ENCODE peak calls at places on chromosome X, in five cellular contexts. Y, U, L, C and G are unnamed samples.
A peak's percentile ranks its signal among the peaks of the same experiment; 100 is the strongest.

GRCh38 chrX:19756577-19757131 is 130.7 kb downstream of the SH3KBP1 start:
- DNase-seq in Y (no peak), U (no peak), L (no peak), C (no peak), G (no peak)

GRCh38 chrX:97895751-97896150 is 1012.0 kb downstream of the RPA4 start:
- DNase-seq in Y (peak; percentile 61), U (no peak), L (no peak), C (no peak), G (peak; percentile 34)

GRCh38 chrX:64975491-64975890 is 759 bp downstream of the ZC4H2 start:
- DNase-seq in Y (no peak), U (no peak), L (no peak), C (peak; percentile 66), G (peak; percentile 58)

GRCh38 chrX:68940601-68941000 is 111.8 kb downstream of the EFNB1 start:
- DNase-seq in Y (no peak), U (no peak), L (no peak), C (no peak), G (no peak)

GRCh38 chrX:76821276-76821675 is 393.8 kb downstream of the MAGEE1 start:
- DNase-seq in Y (no peak), U (no peak), L (no peak), C (no peak), G (no peak)

GRCh38 chrX:1597345-1598020 is 6.1 kb downstream of the AKAP17A start:
- DNase-seq in Y (no peak), U (no peak), L (no peak), C (peak; percentile 32), G (no peak)

GRCh38 chrX:37986893-37987292 is 19.5 kb upstream of the SYTL5 start:
- DNase-seq in Y (peak; percentile 40), U (no peak), L (no peak), C (no peak), G (peak; percentile 46)

GRCh38 chrX:82813671-82814078 is 694.4 kb upstream of the POU3F4 start:
- DNase-seq in Y (peak; percentile 21), U (peak; percentile 36), L (no peak), C (no peak), G (peak; percentile 0)

GRCh38 chrX:13323241-13323640 is 3.4 kb upstream of the ATXN3L start:
- DNase-seq in Y (no peak), U (no peak), L (no peak), C (no peak), G (no peak)

GRCh38 chrX:318068-318738 is 393 bp downstream of the GTPBP6 start:
- DNase-seq in Y (peak; percentile 98), U (peak; percentile 93), L (peak; percentile 96), C (peak; percentile 98), G (peak; percentile 100)

GRCh38 chrX:132414404-132414803 is 74.4 kb downstream of the MBNL3 start:
- DNase-seq in Y (no peak), U (no peak), L (no peak), C (no peak), G (no peak)

GRCh38 chrX:132412208-132412607 is 76.6 kb downstream of the MBNL3 start:
- DNase-seq in Y (no peak), U (no peak), L (peak; percentile 37), C (no peak), G (no peak)

GRCh38 chrX:132413459-132413858 is 75.4 kb downstream of the MBNL3 start:
- DNase-seq in Y (no peak), U (no peak), L (peak; percentile 13), C (peak; percentile 73), G (no peak)

GRCh38 chrX:132409780-132410556 is 78.9 kb downstream of the MBNL3 start:
- DNase-seq in Y (no peak), U (no peak), L (no peak), C (no peak), G (no peak)

GRCh38 chrX:132411310-132411977 is 77.4 kb downstream of the MBNL3 start:
- DNase-seq in Y (no peak), U (no peak), L (no peak), C (no peak), G (no peak)
- H3K4me3 ChIP-seq in Y (no peak overlapping the region), U (no peak overlapping the region), L (no peak overlapping the region), C (peak overlapping the region; percentile 16), G (no peak overlapping the region)

DNA sequence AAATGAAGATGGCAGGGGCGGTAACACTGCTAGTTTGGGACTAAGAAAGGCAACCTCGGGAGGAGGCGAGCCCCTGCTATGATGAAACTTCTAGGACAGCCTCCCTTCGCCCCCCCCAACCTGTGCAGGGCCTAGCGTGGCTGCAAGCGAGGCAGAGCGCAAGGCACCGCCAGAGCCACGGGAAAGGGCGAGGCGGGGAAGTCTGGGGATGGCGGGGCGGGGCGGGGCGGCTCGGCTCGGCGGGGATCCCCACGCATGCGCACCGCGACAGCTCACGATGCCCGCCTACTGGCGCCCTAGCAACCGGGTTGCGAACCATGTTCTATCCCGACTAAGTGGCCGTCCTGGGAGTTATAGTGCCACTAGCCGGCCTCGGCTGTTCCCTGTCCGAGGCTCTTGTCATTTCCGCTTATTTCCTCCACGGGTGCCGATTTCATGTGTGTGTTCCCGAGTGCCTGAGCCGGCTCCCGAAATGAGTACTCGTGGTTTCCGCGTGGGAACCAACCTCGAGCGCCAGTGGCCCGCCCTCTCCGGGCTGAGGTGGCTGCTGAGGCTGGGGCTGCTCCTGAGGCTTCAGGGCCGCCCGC is 28.7 kb upstream of the RBMX start:
- DNase-seq in Y (peak; percentile 81), U (peak; percentile 32), L (no peak), C (peak; percentile 78), G (peak; percentile 86)
- H3K4me3 ChIP-seq in Y (peak overlapping the region; percentile 73), U (peak overlapping the region; percentile 68), L (peak overlapping the region; percentile 90), C (peak overlapping the region; percentile 38), G (peak overlapping the region; percentile 88)

DNA sequence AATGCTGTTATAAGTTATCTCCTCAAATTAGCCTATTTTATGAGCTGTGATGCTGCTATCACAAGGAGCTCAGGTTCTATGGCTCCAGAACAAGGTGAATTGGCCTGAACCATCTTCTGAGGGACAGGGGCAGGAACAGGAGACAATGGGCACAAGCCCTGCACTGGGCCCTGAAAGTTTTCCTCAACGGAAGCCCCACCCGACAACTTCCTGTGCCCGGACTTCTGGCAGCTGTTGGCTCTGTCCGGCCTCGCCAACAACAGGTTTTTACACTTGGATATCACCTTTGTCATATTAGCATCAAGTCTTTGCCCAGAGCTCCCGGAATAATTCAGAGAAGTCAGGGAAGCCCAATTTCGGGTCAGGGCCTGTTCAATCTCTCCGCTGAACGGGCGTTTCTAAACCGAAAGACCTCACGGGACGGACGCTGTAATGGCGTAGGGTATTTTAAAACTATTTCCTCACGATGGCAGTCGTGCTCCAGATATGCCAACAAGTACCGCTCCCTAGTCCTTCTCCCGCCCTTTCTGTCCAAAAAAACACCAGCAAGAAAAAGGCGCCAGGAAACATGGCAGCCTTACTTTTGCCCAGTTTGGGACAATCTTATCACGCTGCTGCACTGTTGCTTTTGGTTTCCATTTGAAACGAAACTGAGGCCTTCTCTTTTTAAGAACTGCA is 201.0 kb upstream of the STK26 start:
- DNase-seq in Y (no peak), U (no peak), L (no peak), C (peak; percentile 65), G (peak; percentile 87)
- H3K4me3 ChIP-seq in Y (no peak overlapping the region), U (no peak overlapping the region), L (no peak overlapping the region), C (peak overlapping the region; percentile 29), G (peak overlapping the region; percentile 79)

GRCh38 chrX:78327370-78328048 is at the start of gene CYSLTR1:
- DNase-seq in Y (no peak), U (no peak), L (no peak), C (no peak), G (no peak)

GRCh38 chrX:78330068-78330467 is 2.7 kb upstream of the CYSLTR1 start:
- DNase-seq in Y (no peak), U (no peak), L (no peak), C (no peak), G (no peak)

GRCh38 chrX:78331708-78332107 is 4.3 kb upstream of the CYSLTR1 start:
- DNase-seq in Y (no peak), U (no peak), L (no peak), C (no peak), G (no peak)

GRCh38 chrX:78330540-78330939 is 3.1 kb upstream of the CYSLTR1 start:
- DNase-seq in Y (no peak), U (no peak), L (no peak), C (no peak), G (no peak)

GRCh38 chrX:78329486-78329885 is 2.1 kb upstream of the CYSLTR1 start:
- DNase-seq in Y (no peak), U (no peak), L (no peak), C (no peak), G (no peak)
- H3K4me3 ChIP-seq in Y (no peak overlapping the region), U (no peak overlapping the region), L (no peak overlapping the region), C (no peak overlapping the region), G (no peak overlapping the region)